ENCODE peak calls at places on chromosomes 1 and 21, in five cellular contexts. J, N, Z, W and U are unnamed samples.

GRCh38 chr21:42013901-42014300 is 3.7 kb upstream of the ZBTB21 start:
- DNase-seq in Z (no peak), W (no peak), N (no peak), J (no peak), U (no peak)

GRCh38 chr1:25873120-25873519 is 2.4 kb downstream of the PAQR7 start:
- DNase-seq in J (peak), Z (no peak), N (no peak), W (peak), U (no peak)

GRCh38 chr1:228548788-228549187 is 61.6 kb downstream of the RNF187 start:
- DNase-seq in J (no peak), Z (no peak), N (no peak), W (no peak), U (no peak)

GRCh38 chr1:5424802-5425201 is 567.4 kb downstream of the NPHP4 start:
- DNase-seq in Z (peak), J (no peak), W (no peak), N (no peak), U (no peak)

GRCh38 chr1:9406111-9406510 is 113.4 kb downstream of the SPSB1 start:
- DNase-seq in W (no peak), N (peak), Z (no peak), J (no peak), U (no peak)

GRCh38 chr1:38817958-38818705 is 41.4 kb downstream of the RRAGC start:
- DNase-seq in W (peak), J (peak), Z (no peak), N (no peak), U (no peak)

GRCh38 chr1:111723091-111723806 is 15.9 kb downstream of the INKA2 start:
- DNase-seq in W (no peak), J (no peak), N (no peak), Z (no peak), U (no peak)

GRCh38 chr1:202184750-202185460 is 8.7 kb upstream of the LGR6 start:
- DNase-seq in Z (peak), J (peak), N (peak), W (peak), U (peak)

GRCh38 chr1:168907053-168907452 is 178.0 kb upstream of the DPT start:
- DNase-seq in N (no peak), W (no peak), J (no peak), Z (peak), U (no peak)

GRCh38 chr1:181936269-181936668 is 125.2 kb downstream of the ZNF648 start:
- DNase-seq in Z (no peak), W (no peak), J (no peak), N (no peak), U (no peak)

DNA sequence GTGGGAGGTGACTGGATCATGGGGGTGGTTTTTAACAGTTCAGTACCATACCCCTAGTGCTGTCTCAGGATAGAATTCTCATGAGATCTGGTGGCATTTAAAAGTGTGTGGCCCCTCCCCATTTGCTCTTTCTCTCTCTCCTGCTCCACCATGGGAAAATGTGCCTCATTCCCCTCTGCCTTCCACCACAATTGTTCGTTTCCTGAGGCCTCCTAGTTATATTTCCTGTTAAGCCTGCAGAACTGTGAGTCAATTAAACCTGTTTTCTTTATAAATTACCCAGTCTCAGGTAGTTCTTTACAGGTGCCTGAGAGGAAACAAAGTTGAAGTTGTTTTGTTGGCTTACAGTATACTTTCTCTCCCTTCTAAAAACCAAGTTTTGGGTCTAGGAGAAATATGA is 23.1 kb upstream of the SLC22A15 start:
- DNase-seq in W (no peak), J (no peak), Z (peak), N (no peak), U (no peak)
- TF ChIP-seq CTCF in W (no peak), J (no peak), Z (no peak), N (no peak), U (no peak)

GRCh38 chr1:175576870-175577269 is 166.5 kb downstream of the TNR start:
- DNase-seq in Z (no peak), W (no peak), N (no peak), J (no peak), U (no peak)
- H3K4me3 ChIP-seq in Z (no peak), W (no peak), N (no peak), J (no peak), U (no peak)

GRCh38 chr1:20662110-20662475 is 924 bp upstream of the DDOST start:
- DNase-seq in J (no peak), N (no peak), W (no peak), Z (no peak), U (no peak)
- TF ChIP-seq CTCF in J (no peak), N (no peak), W (no peak), Z (no peak), U (no peak)

GRCh38 chr1:156658945-156659574 is 17.1 kb downstream of the BCAN start:
- DNase-seq in W (no peak), N (no peak), Z (no peak), J (no peak), U (no peak)
- H3K4me3 ChIP-seq in W (no peak), N (no peak), Z (no peak), J (no peak), U (peak)

DNA sequence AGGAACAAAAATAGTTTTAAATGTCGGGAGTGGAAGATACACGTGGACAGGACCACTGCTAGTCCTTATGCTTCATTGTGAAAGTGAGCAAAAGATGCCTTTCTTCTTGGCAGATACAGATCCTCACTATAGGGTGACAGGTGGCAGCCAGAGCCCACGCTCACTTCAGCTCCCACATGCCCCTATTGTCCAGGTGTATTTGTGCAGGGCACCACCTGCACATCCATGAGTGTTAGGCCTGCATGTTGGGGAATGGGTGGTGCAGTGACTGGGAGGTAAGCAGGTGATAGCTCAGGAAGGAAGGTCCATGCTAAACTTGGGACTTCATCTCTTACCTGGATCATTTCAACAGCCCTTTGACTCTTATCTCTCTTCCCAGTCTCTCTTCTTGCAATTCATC is 27.4 kb downstream of the SLC5A9 start:
- DNase-seq in Z (no peak), W (no peak), J (no peak), N (no peak), U (no peak)
- TF ChIP-seq CTCF in Z (no peak), W (no peak), J (no peak), N (no peak), U (no peak)

DNA sequence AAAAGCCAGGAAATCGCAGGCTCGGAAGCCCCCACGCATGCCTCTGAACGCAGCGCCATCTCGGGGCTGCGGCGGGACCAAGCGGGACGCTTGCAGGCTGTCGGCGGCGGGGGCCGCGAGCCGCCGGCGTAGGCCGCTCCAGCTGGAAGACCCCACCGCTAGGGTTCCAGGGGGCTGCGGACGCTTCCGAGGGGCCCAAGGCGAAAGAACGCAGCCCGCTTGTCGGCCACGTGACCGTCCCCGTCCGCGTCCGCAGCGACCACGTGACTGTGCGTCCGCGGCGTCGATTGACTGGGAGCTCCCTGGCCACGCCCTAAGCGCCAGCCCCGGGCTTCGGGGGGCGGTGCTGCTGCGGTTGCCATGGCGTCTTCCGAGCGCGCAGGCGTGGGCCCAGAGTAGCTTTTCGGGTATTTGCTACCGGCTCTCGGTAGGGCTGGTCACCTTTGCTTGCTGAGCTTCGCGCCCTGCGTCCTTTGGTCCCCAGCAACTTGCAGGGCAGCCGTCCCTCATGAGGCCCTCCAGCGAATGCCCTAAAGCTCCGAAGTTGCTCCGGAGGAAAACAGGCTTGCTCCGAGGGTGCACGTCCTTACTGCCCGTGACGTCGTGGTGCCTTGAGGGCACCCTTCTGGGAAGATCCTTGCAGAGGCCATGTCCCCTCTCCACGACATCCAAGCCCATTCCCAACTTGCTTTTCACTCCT is 197.2 kb downstream of the DYRK1A start:
- DNase-seq in J (peak), Z (peak), W (peak), N (peak), U (peak)
- H3K4me3 ChIP-seq in J (peak), Z (peak), W (peak), N (peak), U (peak)

DNA sequence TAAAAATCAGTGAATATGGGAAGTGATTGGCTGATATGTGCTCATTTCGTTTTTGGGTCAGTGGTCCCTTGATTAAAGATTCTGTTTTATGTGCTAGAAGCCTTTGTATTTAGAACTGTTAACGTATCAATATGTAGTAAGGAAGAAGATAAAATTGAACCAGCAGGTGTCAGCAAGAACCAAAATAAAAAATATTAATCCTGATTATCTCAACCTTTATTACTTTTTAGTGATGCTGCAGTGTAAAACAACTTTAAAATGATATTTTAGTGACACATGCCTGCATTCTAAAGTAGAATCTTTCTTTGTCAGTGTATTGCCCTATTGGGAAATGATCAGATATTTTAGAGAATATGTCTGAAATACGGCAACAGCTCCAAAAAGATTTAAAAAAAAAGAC is 49.5 kb downstream of the NEK7 start:
- DNase-seq in W (no peak), N (no peak), J (no peak), Z (no peak), U (no peak)
- TF ChIP-seq CTCF in W (peak), N (peak), J (no peak), Z (no peak), U (no peak)

GRCh38 chr1:10693152-10693496 is 103.3 kb downstream of the CASZ1 start:
- DNase-seq in Z (peak), N (no peak), J (no peak), W (no peak), U (no peak)
- H3K4me3 ChIP-seq in Z (peak), N (peak), J (no peak), W (peak), U (no peak)

DNA sequence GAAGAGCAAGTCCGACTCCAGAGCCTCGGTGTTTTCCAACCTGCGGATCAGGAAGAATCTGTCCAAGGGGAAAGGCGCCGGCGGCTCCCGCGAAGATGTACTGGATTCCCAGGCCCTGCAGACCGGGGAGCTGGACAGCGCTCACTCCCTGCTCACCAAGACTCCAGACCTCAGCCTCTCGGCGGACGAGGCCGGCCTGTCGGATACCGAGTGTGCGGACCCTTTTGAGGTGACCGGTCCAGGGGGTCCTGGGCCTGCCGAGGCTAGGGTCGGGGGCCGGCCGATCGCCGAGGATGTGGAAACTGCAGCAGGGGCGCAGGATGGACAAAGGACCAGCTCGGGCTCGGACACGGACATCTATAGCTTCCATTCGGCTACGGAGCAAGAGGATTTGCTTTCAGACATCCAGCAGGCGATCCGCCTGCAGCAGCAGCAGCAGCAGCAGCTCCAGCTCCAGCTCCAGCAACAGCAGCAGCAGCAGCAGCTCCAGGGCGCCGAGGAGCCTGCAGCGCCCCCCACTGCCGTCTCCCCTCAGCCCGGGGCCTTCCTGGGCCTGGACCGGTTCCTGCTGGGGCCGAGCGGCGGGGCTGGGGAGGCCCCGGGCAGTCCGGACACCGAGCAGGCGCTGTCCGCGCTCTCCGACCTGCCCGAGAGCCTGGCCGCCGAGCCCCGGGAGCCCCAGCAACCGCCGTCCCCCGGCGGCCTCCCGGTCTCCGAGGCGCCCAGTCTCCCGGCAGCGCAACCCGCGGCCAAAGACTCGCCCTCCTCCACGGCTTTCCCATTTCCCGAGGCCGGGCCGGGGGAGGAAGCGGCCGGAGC is 827 bp downstream of the FMN2 start:
- DNase-seq in Z (no peak), W (no peak), J (peak), N (no peak), U (no peak)
- TF ChIP-seq CTCF in Z (no peak), W (no peak), J (no peak), N (no peak), U (peak)